ENCODE peak calls at places on chromosomes 13 and 19, in eight cellular contexts. O, N, Z, C, I, T, P and L are unnamed samples.

GRCh38 chr13:74586839-74587238 is 452.6 kb upstream of the KLF12 start:
- DNase-seq in T (no peak), Z (no peak), O (no peak), P (no peak), C (no peak), I (no peak), N (no peak), L (no peak)

GRCh38 chr13:113947321-113948033 is 26.4 kb downstream of the C13orf46 start:
- DNase-seq in P (no peak), Z (no peak), N (no peak), C (no peak), O (no peak), I (no peak), T (no peak), L (no peak)

GRCh38 chr13:21046203-21046602 is 15.2 kb downstream of the LATS2 start:
- DNase-seq in Z (no peak), I (no peak), C (no peak), T (no peak), P (no peak), O (no peak), N (no peak), L (no peak)

GRCh38 chr13:97328222-97328790 is 105.7 kb upstream of the RAP2A start:
- DNase-seq in P (peak), I (no peak), O (no peak), C (no peak), N (no peak), T (peak), Z (no peak), L (no peak)

GRCh38 chr19:6048808-6049405 is 61.4 kb downstream of the RFX2 start:
- DNase-seq in P (no peak), Z (peak), T (no peak), C (peak), O (peak), I (peak), N (peak), L (peak)

GRCh38 chr13:111255228-111255790 is 65.1 kb upstream of the TEX29 start:
- DNase-seq in I (no peak), T (no peak), C (no peak), Z (no peak), P (no peak), N (no peak), O (no peak), L (no peak)

GRCh38 chr13:112767506-112768471 is 78.0 kb downstream of the ATP11A start:
- DNase-seq in O (no peak), I (no peak), N (no peak), P (no peak), C (no peak), Z (no peak), T (no peak), L (no peak)

GRCh38 chr13:85068231-85068630 is 731.0 kb downstream of the SLITRK6 start:
- DNase-seq in O (no peak), N (no peak), P (no peak), T (no peak), Z (no peak), C (no peak), I (no peak), L (no peak)

GRCh38 chr19:14361824-14362223 is 19.4 kb upstream of the ADGRE5 start:
- DNase-seq in N (no peak), O (no peak), I (no peak), T (peak), P (no peak), C (peak), Z (no peak), L (no peak)

GRCh38 chr13:110425444-110425780 is 118.3 kb downstream of the COL4A2 start:
- DNase-seq in T (no peak), P (no peak), N (no peak), O (no peak), Z (no peak), C (no peak), I (no peak), L (no peak)

GRCh38 chr19:1235625-1236538 is 1.9 kb downstream of the CBARP start:
- DNase-seq in Z (no peak), O (no peak), P (no peak), C (no peak), T (no peak), N (no peak), I (no peak), L (no peak)

GRCh38 chr19:56538254-56538760 is 441 bp upstream of the ZFP28 start:
- DNase-seq in C (peak), N (peak), T (peak), P (peak), O (peak), Z (peak), I (peak), L (peak)

GRCh38 chr13:100542546-100543156 is 45.9 kb downstream of the GGACT start:
- DNase-seq in N (no peak), O (no peak), Z (no peak), C (no peak), P (peak), T (no peak), I (no peak), L (no peak)

GRCh38 chr19:50660083-50660366 is 10.8 kb downstream of the C19orf81 start:
- DNase-seq in C (no peak), I (no peak), N (no peak), T (no peak), Z (no peak), O (no peak), P (no peak), L (no peak)

GRCh38 chr13:94712812-94713555 is 639 bp upstream of the SOX21 start:
- DNase-seq in T (no peak), I (no peak), C (no peak), O (no peak), Z (no peak), N (no peak), P (no peak), L (peak)

GRCh38 chr19:50189326-50189725 is 14.1 kb upstream of the MYH14 start:
- DNase-seq in C (no peak), T (no peak), I (no peak), O (no peak), N (no peak), Z (no peak), P (no peak), L (no peak)

GRCh38 chr13:50521750-50522149 is 321.7 kb downstream of the DLEU7 start:
- DNase-seq in O (no peak), I (no peak), T (no peak), Z (no peak), N (no peak), P (no peak), C (no peak), L (no peak)

GRCh38 chr13:28637714-28638355 is 21.1 kb upstream of the POMP start:
- DNase-seq in I (no peak), C (no peak), P (no peak), Z (no peak), T (no peak), O (no peak), N (no peak), L (no peak)

GRCh38 chr13:78689011-78689410 is 30.1 kb upstream of the OBI1 start:
- DNase-seq in N (no peak), O (no peak), I (no peak), C (no peak), T (no peak), P (no peak), Z (no peak), L (no peak)

GRCh38 chr13:100156786-100157185 is 67.9 kb downstream of the PCCA start:
- DNase-seq in P (no peak), O (no peak), N (no peak), Z (no peak), T (no peak), I (no peak), C (no peak), L (no peak)